ENCODE peak calls at places on chromosomes 1 and 21, in ten cellular contexts. N is fibroblast of the aortic adventitia, I is astrocyte of the spinal cord, D is ovary, T is cardiac muscle cell, B is astrocyte, O is A673, F is GM23338, W is fibroblast of lung, E is tibial artery. X is an unnamed sample.

GRCh38 chr1:183279835-183280234 is 93.8 kb downstream of the LAMC2 start:
- DNase-seq in I (peak), W (peak), B (peak), N (peak), E (peak), F (no peak), T (no peak), O (no peak), D (no peak), X (peak)

GRCh38 chr1:47624531-47624930 is 186.7 kb downstream of the FOXD2 start:
- DNase-seq in W (no peak), B (no peak), D (no peak), I (no peak), E (peak), O (no peak), N (no peak), T (no peak), F (peak), X (no peak)

GRCh38 chr1:229007167-229007566 is 263.7 kb upstream of the RAB4A start:
- DNase-seq in D (no peak), I (no peak), F (no peak), T (no peak), E (no peak), B (no peak), N (no peak), W (no peak), O (no peak), X (no peak)

GRCh38 chr1:24639881-24640280 is 3.2 kb upstream of the SRRM1 start:
- DNase-seq in O (no peak), N (no peak), D (no peak), F (no peak), I (no peak), E (no peak), W (no peak), T (no peak), B (no peak), X (no peak)

GRCh38 chr1:61280457-61280856 is 198.1 kb downstream of the NFIA start:
- DNase-seq in O (no peak), F (no peak), D (no peak), W (no peak), E (no peak), I (no peak), T (no peak), B (no peak), N (peak), X (no peak)

GRCh38 chr21:45104560-45104959 is 30.2 kb downstream of the ADARB1 start:
- DNase-seq in D (no peak), I (no peak), W (no peak), B (no peak), F (no peak), E (no peak), T (no peak), O (peak), N (no peak), X (peak)

GRCh38 chr21:42465008-42465878 is 30.8 kb downstream of the RSPH1 start:
- DNase-seq in B (no peak), E (no peak), W (peak), O (peak), F (no peak), N (no peak), D (no peak), I (peak), T (no peak), X (peak)

GRCh38 chr1:201578008-201578888 is 39.3 kb downstream of the NAV1 start:
- DNase-seq in N (peak), D (no peak), I (no peak), B (peak), T (no peak), F (no peak), O (no peak), E (no peak), W (peak), X (peak)

GRCh38 chr1:89821322-89822108 is 683 bp downstream of the LRRC8D start:
- DNase-seq in B (no peak), F (peak), N (no peak), E (no peak), D (peak), T (peak), I (peak), W (peak), O (peak), X (no peak)

GRCh38 chr1:242162179-242162578 is 163.3 kb upstream of the MAP1LC3C start:
- DNase-seq in N (no peak), F (no peak), B (no peak), D (no peak), E (no peak), I (no peak), O (no peak), T (no peak), W (no peak), X (no peak)
- H3K4me3 ChIP-seq in N (no peak), F (no peak), B (no peak), D (no peak), E (no peak), I (no peak), O (no peak), T (no peak), W (no peak), X (no peak)

GRCh38 chr1:21131200-21131599 is 45.5 kb downstream of the EIF4G3 start:
- DNase-seq in O (no peak), B (no peak), N (no peak), T (no peak), W (no peak), I (no peak), F (no peak), E (no peak), D (no peak), X (no peak)
- TF ChIP-seq CTCF in O (no peak), B (no peak), N (no peak), T (no peak), W (no peak), I (no peak), F (no peak), E (no peak), D (no peak), X (no peak)

DNA sequence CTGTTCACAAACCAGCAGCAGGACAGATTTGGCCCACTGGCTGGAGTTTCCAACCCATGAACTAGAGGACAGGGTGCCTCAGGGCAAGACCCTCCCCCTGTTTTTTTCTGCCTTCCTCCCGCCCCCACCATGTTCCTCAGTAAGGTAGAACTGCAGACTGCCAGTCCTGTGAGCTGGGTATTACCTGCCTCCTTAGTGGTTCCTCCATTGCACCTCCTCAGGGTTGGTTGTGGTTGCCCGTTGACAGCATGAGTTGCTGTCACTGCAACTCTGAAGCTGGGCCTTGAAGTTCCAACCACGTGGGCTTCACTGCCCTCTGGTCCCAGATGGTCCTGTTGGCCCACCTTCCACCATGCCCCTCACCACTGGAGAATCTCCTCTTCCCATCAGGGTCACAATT is 28.8 kb downstream of the TENT5C start:
- DNase-seq in O (no peak), D (no peak), F (no peak), W (no peak), B (no peak), N (no peak), I (no peak), E (no peak), T (no peak), X (no peak)
- H3K4me3 ChIP-seq in O (no peak), D (no peak), F (no peak), W (no peak), B (no peak), N (no peak), I (no peak), E (no peak), T (no peak), X (no peak)

GRCh38 chr1:152878042-152878441 is at the start of gene SMCP:
- DNase-seq in E (no peak), B (no peak), T (no peak), N (no peak), W (no peak), I (no peak), F (peak), D (no peak), O (peak), X (no peak)
- TF ChIP-seq CTCF in E (no peak), B (no peak), T (no peak), N (no peak), W (no peak), I (peak), F (peak), D (no peak), O (peak), X (peak)

X was measured in fibroblast of pulmonary artery.